ENCODE peak calls at places on chromosome 22, in seven cellular contexts. G, W, C, T, F, M and S are unnamed samples.

GRCh38 chr22:27573992-27574391 is 227.6 kb downstream of the MN1 start:
- DNase-seq in G (no peak), W (no peak), C (no peak), T (no peak), F (peak; percentile 26), M (no peak), S (no peak)

GRCh38 chr22:36926309-36926708 is 12.9 kb downstream of the CSF2RB start:
- DNase-seq in G (no peak), W (no peak), C (no peak), T (no peak), F (no peak), M (no peak), S (no peak)

GRCh38 chr22:31291403-31291715 is 929 bp downstream of the PIK3IP1 start:
- DNase-seq in G (no peak), W (no peak), C (no peak), T (no peak), F (no peak), M (no peak), S (no peak)

GRCh38 chr22:27913162-27913741 is 5.8 kb downstream of the PITPNB start:
- DNase-seq in G (no peak), W (peak; percentile 83), C (peak; percentile 14), T (no peak), F (no peak), M (no peak), S (no peak)

GRCh38 chr22:42188808-42189447 is 58.3 kb upstream of the CYP2D6 start:
- DNase-seq in G (no peak), W (no peak), C (no peak), T (no peak), F (peak; percentile 60), M (no peak), S (no peak)

GRCh38 chr22:33438273-33438672 is 380.1 kb upstream of the SYN3 start:
- DNase-seq in G (peak; percentile 74), W (no peak), C (no peak), T (no peak), F (peak; percentile 92), M (no peak), S (no peak)

GRCh38 chr22:46058591-46059519 is 81.9 kb upstream of the WNT7B start:
- DNase-seq in G (peak; percentile 68), W (no peak), C (no peak), T (no peak), F (peak; percentile 74), M (peak; percentile 72), S (peak; percentile 48)

GRCh38 chr22:39997939-39998726 is 3.4 kb downstream of the FAM83F start:
- DNase-seq in G (no peak), W (no peak), C (no peak), T (no peak), F (no peak), M (peak; percentile 72), S (no peak)

GRCh38 chr22:40855960-40856512 is 403 bp downstream of the ST13 start:
- DNase-seq in G (peak; percentile 69), W (peak; percentile 43), C (peak; percentile 44), T (peak; percentile 22), F (peak; percentile 69), M (no peak), S (no peak)

GRCh38 chr22:48778308-48779195 is 1049.1 kb downstream of the BRD1 start:
- DNase-seq in G (peak; percentile 52), W (no peak), C (no peak), T (no peak), F (no peak), M (peak; percentile 22), S (no peak)

GRCh38 chr22:48779661-48780596 is 1047.7 kb downstream of the BRD1 start:
- DNase-seq in G (peak; percentile 52), W (no peak), C (no peak), T (no peak), F (no peak), M (no peak), S (no peak)

GRCh38 chr22:48781391-48781790 is 1046.3 kb downstream of the BRD1 start:
- DNase-seq in G (peak; percentile 52), W (no peak), C (no peak), T (no peak), F (no peak), M (peak; percentile 35), S (no peak)

GRCh38 chr22:48780597-48781277 is 1046.9 kb downstream of the BRD1 start:
- DNase-seq in G (peak; percentile 42), W (no peak), C (no peak), T (no peak), F (no peak), M (peak; percentile 35), S (no peak)

GRCh38 chr22:48779211-48779643 is 1048.4 kb downstream of the BRD1 start:
- DNase-seq in G (peak; percentile 57), W (no peak), C (no peak), T (no peak), F (no peak), M (peak; percentile 31), S (no peak)
- H3K9me3 ChIP-seq in G (peaks cover 10% of the 10 kb centered on the region), W (no peaks in the 10 kb centered on the region), C (peaks cover 16% of the 10 kb centered on the region), T (peaks cover 6% of the 10 kb centered on the region), F (no peaks in the 10 kb centered on the region), M (no peaks in the 10 kb centered on the region), S (no peaks in the 10 kb centered on the region)

DNA sequence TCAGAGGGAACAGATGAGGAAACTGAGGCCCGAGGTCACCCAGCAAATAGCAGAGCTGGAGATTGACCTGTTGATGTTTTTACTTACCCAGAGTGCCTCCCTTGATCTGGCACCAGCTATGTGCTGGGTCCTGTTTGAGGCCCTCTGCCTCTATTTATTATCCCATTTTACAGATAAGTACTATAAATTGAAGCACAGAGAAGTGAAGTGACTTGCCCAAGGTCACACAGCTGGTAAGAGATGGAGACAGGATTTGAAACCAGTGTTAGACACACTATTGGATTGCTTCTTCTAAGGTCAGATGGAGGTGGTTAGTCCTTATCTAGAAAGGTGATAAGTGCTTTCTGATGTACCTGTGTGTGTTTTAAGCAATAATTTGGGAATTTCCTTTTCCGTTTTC is 13.5 kb downstream of the SGSM1 start:
- DNase-seq in G (no peak), W (no peak), C (no peak), T (no peak), F (no peak), M (no peak), S (no peak)
- H3K9me3 ChIP-seq in G (no peaks in the 10 kb centered on the region), W (no peaks in the 10 kb centered on the region), C (no peaks in the 10 kb centered on the region), T (no peaks in the 10 kb centered on the region), F (no peaks in the 10 kb centered on the region), M (no peaks in the 10 kb centered on the region), S (no peaks in the 10 kb centered on the region)

DNA sequence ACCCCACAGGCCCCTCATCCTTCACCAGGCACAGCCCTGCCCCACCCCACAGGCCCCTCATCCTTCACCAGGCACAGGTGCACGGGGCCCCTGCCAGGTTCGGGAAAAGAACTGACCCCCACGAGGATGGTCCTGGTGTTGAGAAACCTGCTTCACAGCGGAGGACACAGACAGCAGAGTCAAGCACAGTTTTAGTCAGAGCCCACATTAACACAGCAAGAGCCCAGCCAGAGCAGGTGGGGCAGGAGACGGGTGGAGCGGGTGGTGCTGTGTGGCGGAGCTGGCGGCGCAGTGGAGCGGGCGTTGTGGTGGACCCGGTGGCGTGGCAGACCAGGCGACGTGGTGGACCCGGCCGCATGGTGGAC is 1085.5 kb downstream of the BRD1 start:
- DNase-seq in G (no peak), W (no peak), C (no peak), T (no peak), F (no peak), M (no peak), S (no peak)
- H3K9me3 ChIP-seq in G (no peaks in the 10 kb centered on the region), W (no peaks in the 10 kb centered on the region), C (no peaks in the 10 kb centered on the region), T (no peaks in the 10 kb centered on the region), F (no peaks in the 10 kb centered on the region), M (no peaks in the 10 kb centered on the region), S (no peaks in the 10 kb centered on the region)

DNA sequence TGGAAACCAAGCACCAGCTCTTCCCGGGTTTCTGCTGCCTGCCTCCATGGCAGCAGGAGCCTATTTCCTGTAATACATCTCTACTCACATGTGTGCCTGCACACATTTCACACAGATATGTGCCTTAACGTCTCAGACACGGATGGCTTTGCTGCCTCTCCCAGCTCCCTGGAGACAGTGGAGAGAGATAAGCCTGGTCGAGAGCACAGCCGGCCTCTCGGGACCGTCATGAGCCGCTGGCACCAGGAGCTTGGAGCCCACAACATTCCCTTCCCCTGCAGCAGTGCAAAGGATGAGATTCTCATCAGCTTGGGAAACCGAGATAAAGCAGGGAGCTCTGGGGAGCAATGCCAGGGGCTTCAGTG is 587.7 kb downstream of the BRD1 start:
- DNase-seq in G (no peak), W (no peak), C (no peak), T (no peak), F (no peak), M (no peak), S (no peak)
- H3K9me3 ChIP-seq in G (no peaks in the 10 kb centered on the region), W (no peaks in the 10 kb centered on the region), C (no peaks in the 10 kb centered on the region), T (no peaks in the 10 kb centered on the region), F (no peaks in the 10 kb centered on the region), M (no peaks in the 10 kb centered on the region), S (no peaks in the 10 kb centered on the region)

DNA sequence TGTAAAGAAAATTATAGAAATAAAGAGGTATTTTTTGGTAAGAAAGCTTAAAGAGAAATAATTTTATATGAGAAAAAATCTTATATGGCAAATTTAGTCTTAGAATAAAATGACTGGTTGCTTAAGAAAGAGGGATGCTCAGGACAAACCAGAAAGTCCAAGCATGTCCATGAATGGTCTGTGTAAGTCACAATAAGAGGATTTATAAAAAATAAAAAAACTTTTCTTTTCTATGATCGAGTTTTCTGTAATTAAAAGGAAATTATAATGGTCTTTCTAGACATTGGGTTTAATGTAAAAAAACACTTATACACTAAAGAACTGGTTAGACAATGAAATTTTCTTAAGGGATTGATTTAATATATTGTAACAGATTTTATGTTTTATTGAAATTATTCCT is 819.6 kb downstream of the TBC1D22A start:
- DNase-seq in G (no peak), W (no peak), C (no peak), T (no peak), F (no peak), M (no peak), S (no peak)
- H3K9me3 ChIP-seq in G (no peaks in the 10 kb centered on the region), W (no peaks in the 10 kb centered on the region), C (peaks cover 22% of the 10 kb centered on the region), T (no peaks in the 10 kb centered on the region), F (no peaks in the 10 kb centered on the region), M (no peaks in the 10 kb centered on the region), S (peaks cover 13% of the 10 kb centered on the region)

GRCh38 chr22:49193901-49194465 is 633.7 kb downstream of the BRD1 start:
- DNase-seq in G (no peak), W (no peak), C (no peak), T (no peak), F (no peak), M (no peak), S (no peak)
- H3K9me3 ChIP-seq in G (no peaks in the 10 kb centered on the region), W (no peaks in the 10 kb centered on the region), C (no peaks in the 10 kb centered on the region), T (no peaks in the 10 kb centered on the region), F (no peaks in the 10 kb centered on the region), M (no peaks in the 10 kb centered on the region), S (no peaks in the 10 kb centered on the region)